ENCODE peak calls at places on chromosome 19, in eight cellular contexts. L, X, Q, C, P, B, Y and U are unnamed samples.

GRCh38 chr19:46618670-46619231 is 6.1 kb downstream of the PTGIR start:
- DNase-seq in L (peak; percentile 53), X (no peak), Q (no peak), C (no peak), P (no peak), B (no peak), Y (no peak), U (no peak)

GRCh38 chr19:49362048-49362925 is at the start of gene TEAD2:
- DNase-seq in L (no peak), X (peak; percentile 55), Q (peak; percentile 69), C (peak; percentile 89), P (peak; percentile 78), B (peak; percentile 79), Y (peak; percentile 81), U (peak; percentile 71)

GRCh38 chr19:15126511-15126910 is 19.3 kb downstream of the SYDE1 start:
- DNase-seq in L (no peak), X (no peak), Q (no peak), C (no peak), P (peak; percentile 46), B (no peak), Y (no peak), U (no peak)

GRCh38 chr19:10271543-10272086 is 695 bp downstream of the ICAM1 start:
- DNase-seq in L (peak; percentile 37), X (no peak), Q (no peak), C (no peak), P (peak; percentile 85), B (peak; percentile 41), Y (no peak), U (peak; percentile 54)

GRCh38 chr19:42121666-42122069 is 10.6 kb downstream of the POU2F2 start:
- DNase-seq in L (peak; percentile 63), X (no peak), Q (peak; percentile 33), C (peak; percentile 63), P (peak; percentile 84), B (peak; percentile 47), Y (no peak), U (no peak)

GRCh38 chr19:6868341-6868740 is 19.0 kb upstream of the ADGRE1 start:
- DNase-seq in L (no peak), X (no peak), Q (peak; percentile 18), C (no peak), P (no peak), B (no peak), Y (no peak), U (no peak)

GRCh38 chr19:11458236-11458900 is 22.5 kb downstream of the ELAVL3 start:
- DNase-seq in L (no peak), X (no peak), Q (no peak), C (no peak), P (no peak), B (no peak), Y (no peak), U (no peak)

GRCh38 chr19:10789876-10790275 is 46.1 kb downstream of the TMED1 start:
- DNase-seq in L (no peak), X (no peak), Q (no peak), C (no peak), P (no peak), B (no peak), Y (no peak), U (no peak)

GRCh38 chr19:57620673-57621348 is 6.8 kb downstream of the ZNF134 start:
- DNase-seq in L (no peak), X (peak; percentile 67), Q (no peak), C (no peak), P (no peak), B (no peak), Y (no peak), U (no peak)

GRCh38 chr19:40805258-40805868 is 6.4 kb downstream of the EGLN2 start:
- DNase-seq in L (peak; percentile 55), X (no peak), Q (no peak), C (no peak), P (no peak), B (peak; percentile 67), Y (no peak), U (no peak)

GRCh38 chr19:46783670-46784069 is 4.7 kb downstream of the SLC1A5 start:
- DNase-seq in L (no peak), X (no peak), Q (no peak), C (no peak), P (no peak), B (no peak), Y (no peak), U (no peak)

GRCh38 chr19:45526143-45526542 is 18.9 kb downstream of the VASP start:
- DNase-seq in L (no peak), X (peak; percentile 86), Q (peak; percentile 47), C (peak; percentile 72), P (peak; percentile 77), B (peak; percentile 74), Y (peak; percentile 94), U (peak; percentile 71)

GRCh38 chr19:14519860-14520407 is 1.7 kb upstream of the DNAJB1 start:
- DNase-seq in L (no peak), X (peak; percentile 89), Q (no peak), C (no peak), P (peak; percentile 79), B (no peak), Y (no peak), U (no peak)

GRCh38 chr19:40663712-40664692 is 26.4 kb downstream of the NUMBL start:
- DNase-seq in L (peak; percentile 3), X (no peak), Q (no peak), C (peak; percentile 33), P (peak; percentile 63), B (no peak), Y (no peak), U (no peak)

GRCh38 chr19:33864311-33864850 is 67.7 kb downstream of the KCTD15 start:
- DNase-seq in L (no peak), X (no peak), Q (no peak), C (no peak), P (no peak), B (peak; percentile 46), Y (no peak), U (no peak)

GRCh38 chr19:47729468-47729798 is 15.9 kb upstream of the NOP53 start:
- DNase-seq in L (no peak), X (peak; percentile 98), Q (peak; percentile 64), C (peak; percentile 73), P (peak; percentile 76), B (peak; percentile 49), Y (peak; percentile 66), U (peak; percentile 87)

GRCh38 chr19:42255766-42256750 is 1.1 kb upstream of the ERF start:
- DNase-seq in L (no peak), X (peak; percentile 80), Q (no peak), C (peak; percentile 79), P (peak; percentile 78), B (peak; percentile 72), Y (peak; percentile 58), U (no peak)

GRCh38 chr19:45645631-45646344 is 6.6 kb upstream of the EML2 start:
- DNase-seq in L (peak; percentile 85), X (peak; percentile 95), Q (peak; percentile 57), C (peak; percentile 85), P (peak; percentile 98), B (peak; percentile 83), Y (peak; percentile 94), U (peak; percentile 56)

GRCh38 chr19:4908311-4908710 is 990 bp upstream of the UHRF1 start:
- DNase-seq in L (no peak), X (no peak), Q (no peak), C (no peak), P (no peak), B (no peak), Y (peak; percentile 38), U (no peak)
- H3K4me1 ChIP-seq in L (peaks cover 40% of the 10 kb centered on the region), X (peaks cover 32% of the 10 kb centered on the region), Q (no peaks in the 10 kb centered on the region), C (peaks cover 16% of the 10 kb centered on the region), P (peaks cover 29% of the 10 kb centered on the region), B (peaks cover 17% of the 10 kb centered on the region), Y (no peaks in the 10 kb centered on the region), U (no peaks in the 10 kb centered on the region)

DNA sequence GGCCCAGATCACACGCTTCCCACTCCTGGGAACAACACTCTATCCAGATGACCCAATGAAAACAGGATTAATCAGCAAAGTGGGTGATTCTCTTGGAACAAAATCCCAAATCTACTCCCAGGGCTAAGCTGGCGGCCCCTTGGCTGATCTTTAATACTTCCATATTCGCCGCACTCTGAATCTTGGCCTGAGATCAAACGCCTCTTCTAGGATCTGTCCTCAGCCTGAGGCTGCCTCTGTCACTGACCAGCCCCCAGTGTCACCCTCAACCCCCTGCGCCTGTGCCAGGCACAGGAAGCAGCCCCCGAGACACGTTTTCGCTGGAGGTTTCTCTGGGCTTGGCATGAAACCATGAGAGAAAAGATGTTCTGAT is 2.4 kb upstream of the CTXN1 start:
- DNase-seq in L (no peak), X (no peak), Q (no peak), C (no peak), P (no peak), B (no peak), Y (no peak), U (no peak)
- H3K4me1 ChIP-seq in L (peaks cover 10% of the 10 kb centered on the region), X (peaks cover 22% of the 10 kb centered on the region), Q (no peaks in the 10 kb centered on the region), C (peaks cover 23% of the 10 kb centered on the region), P (peaks cover 46% of the 10 kb centered on the region), B (peaks cover 10% of the 10 kb centered on the region), Y (peaks cover 4% of the 10 kb centered on the region), U (no peaks in the 10 kb centered on the region)

DNA sequence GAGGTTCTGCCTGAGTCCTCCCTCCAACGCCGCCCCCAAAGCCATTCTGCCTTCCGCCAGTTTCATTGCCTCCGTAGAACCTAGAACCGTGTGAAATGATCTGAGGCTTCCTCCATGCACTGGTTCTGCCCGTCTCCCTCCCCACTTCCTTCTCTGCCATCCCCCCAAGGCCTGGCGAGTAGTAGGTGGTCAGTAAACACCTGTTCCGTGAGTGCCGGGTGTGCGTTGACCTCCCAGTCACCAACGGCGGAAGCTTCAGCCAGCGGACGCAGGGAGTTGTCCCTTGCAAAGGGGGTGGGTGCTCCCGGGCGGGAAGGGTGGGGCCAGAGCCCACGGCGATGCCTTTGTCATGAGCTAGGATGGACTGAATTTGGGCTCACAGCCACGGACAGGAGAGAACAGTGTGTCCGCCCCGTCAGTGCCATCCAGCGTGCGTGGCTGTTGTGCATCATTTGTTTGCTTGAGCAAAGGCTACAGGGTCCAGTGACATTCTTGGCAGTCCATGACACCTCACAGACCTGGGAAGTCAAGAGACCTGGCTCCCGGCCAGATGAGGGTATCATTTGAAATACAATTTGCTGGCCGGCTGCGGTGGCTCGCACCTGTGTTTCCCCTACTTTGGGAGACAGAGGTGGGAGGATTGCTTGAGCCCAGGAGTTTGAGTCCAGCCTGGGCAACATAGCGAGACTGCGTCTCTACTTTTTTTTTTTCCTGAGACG is 43.1 kb downstream of the NFIC start:
- DNase-seq in L (no peak), X (no peak), Q (peak; percentile 61), C (peak; percentile 76), P (no peak), B (no peak), Y (no peak), U (no peak)
- H3K4me1 ChIP-seq in L (no peaks in the 10 kb centered on the region), X (peaks cover 7% of the 10 kb centered on the region), Q (no peaks in the 10 kb centered on the region), C (peaks cover 42% of the 10 kb centered on the region), P (peaks cover 13% of the 10 kb centered on the region), B (no peaks in the 10 kb centered on the region), Y (no peaks in the 10 kb centered on the region), U (peaks cover 6% of the 10 kb centered on the region)

DNA sequence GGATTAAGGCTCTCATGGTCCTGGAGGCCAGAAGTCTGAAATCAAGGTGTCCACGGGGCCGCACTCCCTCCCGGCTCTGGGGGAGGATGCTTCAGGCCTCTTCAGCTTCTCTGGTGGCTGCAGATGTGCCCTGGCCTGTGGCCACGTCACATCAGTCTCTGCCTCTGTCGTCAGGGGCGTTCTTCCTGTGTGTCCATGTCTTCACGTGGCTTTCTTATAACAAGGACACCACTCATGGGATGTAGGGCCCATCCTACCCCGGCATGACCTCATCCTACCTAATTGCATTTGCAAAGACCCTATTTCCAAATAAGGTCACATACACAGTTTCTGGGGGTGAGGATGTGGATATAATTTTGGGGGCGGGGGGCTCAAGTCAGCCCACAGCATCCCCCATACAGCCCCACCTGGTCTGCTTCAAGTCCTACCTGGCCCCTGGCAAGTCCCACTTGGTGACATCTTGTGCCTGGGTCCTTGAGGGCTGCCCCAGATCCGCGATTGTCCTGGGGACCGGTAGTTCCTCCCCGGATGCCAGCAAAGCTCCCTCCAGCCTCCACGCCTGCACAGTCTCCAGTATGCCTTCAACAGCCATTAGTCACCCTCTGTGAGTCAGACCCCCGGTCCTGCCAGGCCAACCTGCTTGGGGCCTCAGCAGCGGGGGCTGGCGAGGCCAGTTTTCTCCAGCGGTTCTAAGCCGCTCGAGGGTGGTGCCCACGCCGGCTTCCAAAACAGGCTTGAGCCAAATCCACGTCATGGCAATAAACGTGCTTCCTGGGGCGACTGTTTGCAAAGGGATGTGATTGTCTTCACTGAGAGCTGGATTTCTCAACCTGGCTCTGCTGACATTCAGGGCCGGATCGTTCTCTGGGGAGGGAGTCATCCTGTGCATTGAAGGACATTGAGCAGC is 32.2 kb downstream of the MYO9B start:
- DNase-seq in L (no peak), X (peak; percentile 86), Q (peak; percentile 51), C (peak; percentile 75), P (peak; percentile 98), B (peak; percentile 69), Y (no peak), U (peak; percentile 74)
- H3K4me1 ChIP-seq in L (peaks cover 5% of the 10 kb centered on the region), X (peaks cover 24% of the 10 kb centered on the region), Q (no peaks in the 10 kb centered on the region), C (peaks cover 24% of the 10 kb centered on the region), P (peaks cover 19% of the 10 kb centered on the region), B (peaks cover 6% of the 10 kb centered on the region), Y (no peaks in the 10 kb centered on the region), U (peaks cover 4% of the 10 kb centered on the region)